ENCODE peak calls at places on chromosomes 4 and X, in nine cellular contexts. One of them, this sample, is unnamed.
A peak's percentile ranks its signal among the peaks of the same experiment; 100 is the strongest.

GRCh38 chr4:113390850-113391249 is 341.4 kb downstream of the ANK2 start:
- DNase-seq in fibroblast of mammary gland: no peak
- DNase-seq in Karpas-422: peak; percentile 2
- DNase-seq in CD4-positive, CD25-positive, alpha-beta regulatory T cell: no peak
- DNase-seq in endodermal cell: no peak
- DNase-seq in ovary: no peak
- DNase-seq in choroid plexus epithelial cell: no peak
- DNase-seq in HCT116: no peak
- DNase-seq in skeletal muscle cell: no peak
- DNase-seq in this sample: no peak

GRCh38 chrX:57227691-57228090 is 58.8 kb upstream of the FAAH2 start:
- DNase-seq in endodermal cell: peak; percentile 80
- DNase-seq in fibroblast of mammary gland: no peak
- DNase-seq in HCT116: no peak
- DNase-seq in Karpas-422: no peak
- DNase-seq in skeletal muscle cell: no peak
- DNase-seq in choroid plexus epithelial cell: no peak
- DNase-seq in CD4-positive, CD25-positive, alpha-beta regulatory T cell: no peak
- DNase-seq in ovary: no peak
- DNase-seq in this sample: no peak

GRCh38 chr4:107825072-107825789 is 499 bp downstream of the SGMS2 start:
- DNase-seq in Karpas-422: no peak
- DNase-seq in CD4-positive, CD25-positive, alpha-beta regulatory T cell: no peak
- DNase-seq in skeletal muscle cell: no peak
- DNase-seq in endodermal cell: peak; percentile 82
- DNase-seq in fibroblast of mammary gland: peak; percentile 56
- DNase-seq in choroid plexus epithelial cell: peak; percentile 66
- DNase-seq in HCT116: no peak
- DNase-seq in ovary: peak; percentile 42
- DNase-seq in this sample: peak; percentile 45

GRCh38 chr4:37068580-37068979 is 176.0 kb upstream of the NWD2 start:
- DNase-seq in ovary: no peak
- DNase-seq in Karpas-422: peak; percentile 79
- DNase-seq in endodermal cell: peak; percentile 89
- DNase-seq in skeletal muscle cell: no peak
- DNase-seq in fibroblast of mammary gland: no peak
- DNase-seq in HCT116: no peak
- DNase-seq in CD4-positive, CD25-positive, alpha-beta regulatory T cell: no peak
- DNase-seq in choroid plexus epithelial cell: no peak
- DNase-seq in this sample: no peak

GRCh38 chr4:184648220-184649025 is 824 bp downstream of the CASP3 start:
- DNase-seq in choroid plexus epithelial cell: peak; percentile 47
- DNase-seq in fibroblast of mammary gland: peak; percentile 30
- DNase-seq in endodermal cell: peak; percentile 75
- DNase-seq in Karpas-422: peak; percentile 64
- DNase-seq in ovary: peak; percentile 60
- DNase-seq in skeletal muscle cell: no peak
- DNase-seq in HCT116: no peak
- DNase-seq in CD4-positive, CD25-positive, alpha-beta regulatory T cell: peak; percentile 24
- DNase-seq in this sample: peak; percentile 30

GRCh38 chrX:149881081-149881711 is at the start of gene MAGEA8:
- DNase-seq in HCT116: no peak
- DNase-seq in skeletal muscle cell: no peak
- DNase-seq in choroid plexus epithelial cell: no peak
- DNase-seq in CD4-positive, CD25-positive, alpha-beta regulatory T cell: no peak
- DNase-seq in endodermal cell: peak; percentile 77
- DNase-seq in fibroblast of mammary gland: no peak
- DNase-seq in ovary: no peak
- DNase-seq in Karpas-422: no peak
- DNase-seq in this sample: peak; percentile 52

GRCh38 chrX:12702509-12703091 is 88.6 kb upstream of the PRPS2 start:
- DNase-seq in skeletal muscle cell: no peak
- DNase-seq in endodermal cell: peak; percentile 64
- DNase-seq in CD4-positive, CD25-positive, alpha-beta regulatory T cell: no peak
- DNase-seq in fibroblast of mammary gland: peak; percentile 3
- DNase-seq in HCT116: peak; percentile 3
- DNase-seq in ovary: no peak
- DNase-seq in Karpas-422: peak; percentile 66
- DNase-seq in choroid plexus epithelial cell: peak; percentile 2
- DNase-seq in this sample: no peak

GRCh38 chr4:83083925-83084475 is 30.5 kb downstream of the PLAC8 start:
- DNase-seq in HCT116: no peak
- DNase-seq in Karpas-422: no peak
- DNase-seq in choroid plexus epithelial cell: no peak
- DNase-seq in skeletal muscle cell: no peak
- DNase-seq in CD4-positive, CD25-positive, alpha-beta regulatory T cell: peak; percentile 27
- DNase-seq in endodermal cell: peak; percentile 47
- DNase-seq in ovary: no peak
- DNase-seq in fibroblast of mammary gland: no peak
- DNase-seq in this sample: no peak

GRCh38 chr4:130053723-130054122 is 957.8 kb downstream of the C4orf33 start:
- DNase-seq in fibroblast of mammary gland: no peak
- DNase-seq in skeletal muscle cell: no peak
- DNase-seq in CD4-positive, CD25-positive, alpha-beta regulatory T cell: no peak
- DNase-seq in HCT116: no peak
- DNase-seq in Karpas-422: no peak
- DNase-seq in endodermal cell: no peak
- DNase-seq in ovary: no peak
- DNase-seq in choroid plexus epithelial cell: no peak
- DNase-seq in this sample: no peak

GRCh38 chr4:121192500-121192899 is 28.4 kb upstream of the TNIP3 start:
- DNase-seq in CD4-positive, CD25-positive, alpha-beta regulatory T cell: no peak
- DNase-seq in fibroblast of mammary gland: peak; percentile 58
- DNase-seq in choroid plexus epithelial cell: peak; percentile 72
- DNase-seq in skeletal muscle cell: no peak
- DNase-seq in ovary: no peak
- DNase-seq in endodermal cell: peak; percentile 54
- DNase-seq in Karpas-422: peak; percentile 79
- DNase-seq in HCT116: peak; percentile 33
- DNase-seq in this sample: peak; percentile 12
- H3K4me3 ChIP-seq in CD4-positive, CD25-positive, alpha-beta regulatory T cell: peak overlapping the region; percentile 59
- H3K4me3 ChIP-seq in fibroblast of mammary gland: no peak overlapping the region
- H3K4me3 ChIP-seq in choroid plexus epithelial cell: no peak overlapping the region
- H3K4me3 ChIP-seq in skeletal muscle cell: no peak overlapping the region
- H3K4me3 ChIP-seq in ovary: no peak overlapping the region
- H3K4me3 ChIP-seq in endodermal cell: no peak overlapping the region
- H3K4me3 ChIP-seq in Karpas-422: no peak overlapping the region
- H3K4me3 ChIP-seq in HCT116: no peak overlapping the region
- H3K4me3 ChIP-seq in this sample: no peak overlapping the region

DNA sequence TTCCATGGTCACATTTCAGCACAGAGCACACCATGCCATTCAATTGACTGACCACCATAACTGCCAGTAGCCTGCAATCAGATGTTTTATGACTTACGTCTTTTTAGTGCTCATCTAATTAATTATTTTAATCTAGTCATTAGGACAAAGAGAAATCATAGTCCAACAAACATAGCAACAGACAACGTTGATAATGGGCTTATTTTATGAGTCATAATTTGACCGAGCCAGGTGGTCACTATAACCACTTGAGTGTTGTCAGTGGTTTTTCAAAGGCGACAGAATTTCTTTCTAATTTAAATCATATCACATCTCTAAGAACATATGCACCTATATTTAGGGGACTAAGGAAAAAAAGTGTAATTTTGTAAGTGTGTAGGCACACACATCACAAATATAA is 1.9 kb downstream of the SEC24D start:
- DNase-seq in skeletal muscle cell: no peak
- DNase-seq in ovary: no peak
- DNase-seq in CD4-positive, CD25-positive, alpha-beta regulatory T cell: no peak
- DNase-seq in endodermal cell: no peak
- DNase-seq in HCT116: no peak
- DNase-seq in Karpas-422: no peak
- DNase-seq in fibroblast of mammary gland: no peak
- DNase-seq in choroid plexus epithelial cell: peak; percentile 34
- DNase-seq in this sample: no peak
- H3K4me3 ChIP-seq in skeletal muscle cell: peak overlapping the region; percentile 89
- H3K4me3 ChIP-seq in ovary: no peak overlapping the region
- H3K4me3 ChIP-seq in CD4-positive, CD25-positive, alpha-beta regulatory T cell: peak overlapping the region; percentile 95
- H3K4me3 ChIP-seq in endodermal cell: peak overlapping the region; percentile 94
- H3K4me3 ChIP-seq in HCT116: no peak overlapping the region
- H3K4me3 ChIP-seq in Karpas-422: peak overlapping the region; percentile 70
- H3K4me3 ChIP-seq in fibroblast of mammary gland: peak overlapping the region; percentile 98
- H3K4me3 ChIP-seq in choroid plexus epithelial cell: peak overlapping the region; percentile 89
- H3K4me3 ChIP-seq in this sample: no peak overlapping the region

DNA sequence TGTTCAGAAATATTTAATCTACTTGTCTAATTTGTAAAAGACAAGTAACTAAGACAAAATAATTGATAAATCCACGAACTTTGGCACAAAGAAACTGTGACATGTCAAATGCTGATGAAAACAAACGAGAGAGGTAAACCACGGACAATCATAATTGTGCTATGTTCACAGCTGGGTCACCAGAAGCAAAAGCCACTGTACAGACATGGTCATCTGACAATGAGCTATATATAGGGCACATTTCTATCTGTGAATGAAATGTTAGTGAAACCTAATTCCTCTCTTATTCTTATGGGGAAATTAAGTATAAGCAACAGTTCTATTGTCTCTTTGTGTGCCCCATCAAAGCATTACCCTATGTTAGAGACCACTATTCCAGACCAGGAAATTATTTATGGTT is 444.0 kb upstream of the TRAM1L1 start:
- DNase-seq in Karpas-422: no peak
- DNase-seq in endodermal cell: no peak
- DNase-seq in ovary: no peak
- DNase-seq in choroid plexus epithelial cell: no peak
- DNase-seq in CD4-positive, CD25-positive, alpha-beta regulatory T cell: no peak
- DNase-seq in skeletal muscle cell: no peak
- DNase-seq in HCT116: no peak
- DNase-seq in fibroblast of mammary gland: no peak
- DNase-seq in this sample: no peak
- H3K4me3 ChIP-seq in Karpas-422: no peak overlapping the region
- H3K4me3 ChIP-seq in endodermal cell: no peak overlapping the region
- H3K4me3 ChIP-seq in ovary: no peak overlapping the region
- H3K4me3 ChIP-seq in choroid plexus epithelial cell: no peak overlapping the region
- H3K4me3 ChIP-seq in CD4-positive, CD25-positive, alpha-beta regulatory T cell: no peak overlapping the region
- H3K4me3 ChIP-seq in skeletal muscle cell: no peak overlapping the region
- H3K4me3 ChIP-seq in HCT116: no peak overlapping the region
- H3K4me3 ChIP-seq in fibroblast of mammary gland: no peak overlapping the region
- H3K4me3 ChIP-seq in this sample: no peak overlapping the region

GRCh38 chrX:143757375-143757774 is 36.8 kb upstream of the SPANXN2 start:
- DNase-seq in HCT116: no peak
- DNase-seq in choroid plexus epithelial cell: no peak
- DNase-seq in skeletal muscle cell: no peak
- DNase-seq in endodermal cell: peak; percentile 88
- DNase-seq in Karpas-422: no peak
- DNase-seq in fibroblast of mammary gland: no peak
- DNase-seq in ovary: no peak
- DNase-seq in CD4-positive, CD25-positive, alpha-beta regulatory T cell: no peak
- DNase-seq in this sample: no peak
- H3K4me3 ChIP-seq in HCT116: no peak overlapping the region
- H3K4me3 ChIP-seq in choroid plexus epithelial cell: no peak overlapping the region
- H3K4me3 ChIP-seq in skeletal muscle cell: no peak overlapping the region
- H3K4me3 ChIP-seq in endodermal cell: no peak overlapping the region
- H3K4me3 ChIP-seq in Karpas-422: no peak overlapping the region
- H3K4me3 ChIP-seq in fibroblast of mammary gland: no peak overlapping the region
- H3K4me3 ChIP-seq in ovary: no peak overlapping the region
- H3K4me3 ChIP-seq in CD4-positive, CD25-positive, alpha-beta regulatory T cell: no peak overlapping the region
- H3K4me3 ChIP-seq in this sample: no peak overlapping the region

GRCh38 chr4:169271692-169272007 is 894 bp upstream of the SH3RF1 start:
- DNase-seq in choroid plexus epithelial cell: no peak
- DNase-seq in Karpas-422: no peak
- DNase-seq in HCT116: no peak
- DNase-seq in endodermal cell: no peak
- DNase-seq in CD4-positive, CD25-positive, alpha-beta regulatory T cell: no peak
- DNase-seq in fibroblast of mammary gland: no peak
- DNase-seq in skeletal muscle cell: no peak
- DNase-seq in ovary: no peak
- DNase-seq in this sample: no peak
- H3K4me3 ChIP-seq in choroid plexus epithelial cell: peak overlapping the region; percentile 63
- H3K4me3 ChIP-seq in Karpas-422: peak overlapping the region; percentile 70
- H3K4me3 ChIP-seq in HCT116: peak overlapping the region; percentile 75
- H3K4me3 ChIP-seq in endodermal cell: peak overlapping the region; percentile 85
- H3K4me3 ChIP-seq in CD4-positive, CD25-positive, alpha-beta regulatory T cell: no peak overlapping the region
- H3K4me3 ChIP-seq in fibroblast of mammary gland: peak overlapping the region; percentile 64
- H3K4me3 ChIP-seq in skeletal muscle cell: peak overlapping the region; percentile 95
- H3K4me3 ChIP-seq in ovary: peak overlapping the region; percentile 93
- H3K4me3 ChIP-seq in this sample: peak overlapping the region; percentile 87

GRCh38 chr4:138243369-138243768 is 1.2 kb upstream of the SLC7A11 start:
- DNase-seq in fibroblast of mammary gland: no peak
- DNase-seq in skeletal muscle cell: no peak
- DNase-seq in ovary: no peak
- DNase-seq in HCT116: peak; percentile 23
- DNase-seq in endodermal cell: no peak
- DNase-seq in Karpas-422: no peak
- DNase-seq in CD4-positive, CD25-positive, alpha-beta regulatory T cell: no peak
- DNase-seq in choroid plexus epithelial cell: no peak
- DNase-seq in this sample: no peak

GRCh38 chr4:138241281-138242075 is 671 bp downstream of the SLC7A11 start:
- DNase-seq in fibroblast of mammary gland: peak; percentile 28
- DNase-seq in CD4-positive, CD25-positive, alpha-beta regulatory T cell: no peak
- DNase-seq in skeletal muscle cell: no peak
- DNase-seq in HCT116: no peak
- DNase-seq in choroid plexus epithelial cell: peak; percentile 46
- DNase-seq in endodermal cell: peak; percentile 60
- DNase-seq in Karpas-422: no peak
- DNase-seq in ovary: no peak
- DNase-seq in this sample: no peak

GRCh38 chr4:138242076-138242829 is at the start of gene SLC7A11:
- DNase-seq in Karpas-422: peak; percentile 98
- DNase-seq in ovary: peak; percentile 21
- DNase-seq in choroid plexus epithelial cell: peak; percentile 99
- DNase-seq in HCT116: peak; percentile 96
- DNase-seq in fibroblast of mammary gland: peak; percentile 98
- DNase-seq in skeletal muscle cell: peak; percentile 98
- DNase-seq in CD4-positive, CD25-positive, alpha-beta regulatory T cell: no peak
- DNase-seq in endodermal cell: peak; percentile 91
- DNase-seq in this sample: peak; percentile 84

GRCh38 chr4:138239496-138239895 is 2.7 kb downstream of the SLC7A11 start:
- DNase-seq in Karpas-422: no peak
- DNase-seq in CD4-positive, CD25-positive, alpha-beta regulatory T cell: no peak
- DNase-seq in fibroblast of mammary gland: no peak
- DNase-seq in ovary: no peak
- DNase-seq in endodermal cell: no peak
- DNase-seq in choroid plexus epithelial cell: no peak
- DNase-seq in skeletal muscle cell: no peak
- DNase-seq in HCT116: no peak
- DNase-seq in this sample: no peak

DNA sequence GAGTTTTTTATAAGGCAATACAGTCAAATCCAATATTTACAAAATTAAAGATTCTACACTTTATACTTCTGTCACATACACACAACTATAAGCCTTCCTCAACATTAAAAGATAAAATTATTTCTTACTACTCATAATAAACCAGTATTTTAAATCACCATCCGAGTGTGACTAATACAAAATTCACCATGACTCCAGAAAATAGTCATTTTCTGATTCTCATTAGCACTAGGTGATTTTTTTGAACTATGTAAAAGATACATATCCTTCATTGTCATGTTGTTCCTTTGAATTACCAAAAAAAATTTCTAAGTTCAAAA is 641 bp upstream of the SLC7A11 start:
- DNase-seq in HCT116: no peak
- DNase-seq in CD4-positive, CD25-positive, alpha-beta regulatory T cell: no peak
- DNase-seq in ovary: no peak
- DNase-seq in skeletal muscle cell: no peak
- DNase-seq in fibroblast of mammary gland: peak; percentile 38
- DNase-seq in choroid plexus epithelial cell: no peak
- DNase-seq in endodermal cell: no peak
- DNase-seq in Karpas-422: no peak
- DNase-seq in this sample: no peak
- H3K4me3 ChIP-seq in HCT116: peak overlapping the region; percentile 71
- H3K4me3 ChIP-seq in CD4-positive, CD25-positive, alpha-beta regulatory T cell: peak overlapping the region; percentile 41
- H3K4me3 ChIP-seq in ovary: peak overlapping the region; percentile 1
- H3K4me3 ChIP-seq in skeletal muscle cell: peak overlapping the region; percentile 25
- H3K4me3 ChIP-seq in fibroblast of mammary gland: peak overlapping the region; percentile 65
- H3K4me3 ChIP-seq in choroid plexus epithelial cell: peak overlapping the region; percentile 48
- H3K4me3 ChIP-seq in endodermal cell: peak overlapping the region; percentile 83
- H3K4me3 ChIP-seq in Karpas-422: peak overlapping the region; percentile 53
- H3K4me3 ChIP-seq in this sample: peak overlapping the region; percentile 15

This sample was measured in HAP-1.